ENCODE peak calls at places on chromosomes 2 and 18, in eight cellular contexts. Q is foreskin fibroblast, N is fibroblast of pulmonary artery, D is bronchial epithelial cell, X is adrenal gland, S is suprapubic skin, O is fibroblast of lung, A is retinal pigment epithelial cell. B is an unnamed sample.

GRCh38 chr2:139791330-139791729 is 1011.1 kb upstream of the NXPH2 start:
- DNase-seq in Q (no peak), N (no peak), D (no peak), X (no peak), S (no peak), O (no peak), A (no peak), B (no peak)

GRCh38 chr2:74507926-74508520 is 528 bp upstream of the PCGF1 start:
- DNase-seq in Q (peak), N (peak), D (peak), X (no peak), S (no peak), O (peak), A (no peak), B (no peak)

GRCh38 chr2:39150890-39151497 is 30.1 kb upstream of the SOS1 start:
- DNase-seq in Q (peak), N (no peak), D (no peak), X (no peak), S (no peak), O (no peak), A (no peak), B (no peak)

GRCh38 chr18:43525149-43525548 is 247.9 kb upstream of the SYT4 start:
- DNase-seq in Q (no peak), N (no peak), D (no peak), X (no peak), S (no peak), O (no peak), A (no peak), B (no peak)

GRCh38 chr2:11543337-11544216 is 9.7 kb downstream of the GREB1 start:
- DNase-seq in Q (no peak), N (no peak), D (no peak), X (no peak), S (no peak), O (no peak), A (no peak), B (no peak)

GRCh38 chr2:102187191-102188150 is 648 bp downstream of the IL1RL2 start:
- DNase-seq in Q (peak), N (peak), D (no peak), X (peak), S (no peak), O (peak), A (no peak), B (no peak)

GRCh38 chr18:8478166-8478967 is 130.9 kb upstream of the RAB12 start:
- DNase-seq in Q (peak), N (peak), D (peak), X (peak), S (no peak), O (peak), A (no peak), B (no peak)

GRCh38 chr2:71566271-71566858 is 113.0 kb downstream of the DYSF start:
- DNase-seq in Q (no peak), N (no peak), D (no peak), X (no peak), S (no peak), O (peak), A (no peak), B (no peak)

GRCh38 chr2:30732376-30732775 is 74.9 kb downstream of the CAPN13 start:
- DNase-seq in Q (no peak), N (no peak), D (no peak), X (no peak), S (peak), O (no peak), A (no peak), B (no peak)

GRCh38 chr2:24747299-24747698 is 45.9 kb downstream of the PTRHD1 start:
- DNase-seq in Q (no peak), N (no peak), D (no peak), X (no peak), S (no peak), O (no peak), A (no peak), B (no peak)

GRCh38 chr18:22778996-22779395 is 154.1 kb upstream of the RBBP8 start:
- DNase-seq in Q (no peak), N (peak), D (no peak), X (peak), S (no peak), O (no peak), A (no peak), B (no peak)

GRCh38 chr2:38030590-38031326 is 45.2 kb downstream of the CYP1B1 start:
- DNase-seq in Q (no peak), N (peak), D (no peak), X (peak), S (no peak), O (no peak), A (no peak), B (no peak)

GRCh38 chr2:60104514-60105501 is 448.6 kb downstream of the BCL11A start:
- DNase-seq in Q (no peak), N (no peak), D (peak), X (no peak), S (no peak), O (peak), A (no peak), B (no peak)

GRCh38 chr2:60105868-60106267 is 447.6 kb downstream of the BCL11A start:
- DNase-seq in Q (no peak), N (no peak), D (no peak), X (no peak), S (no peak), O (no peak), A (no peak), B (no peak)

GRCh38 chr2:60106836-60107529 is 446.5 kb downstream of the BCL11A start:
- DNase-seq in Q (no peak), N (no peak), D (no peak), X (no peak), S (no peak), O (no peak), A (no peak), B (no peak)

GRCh38 chr2:60109744-60110143 is 443.7 kb downstream of the BCL11A start:
- DNase-seq in Q (no peak), N (no peak), D (no peak), X (no peak), S (no peak), O (no peak), A (no peak), B (no peak)
- TF ChIP-seq CTCF in Q (no peak), N (no peak), D (no peak), X (no peak), S (no peak), O (no peak), A (no peak), B (no peak)

GRCh38 chr2:43142921-43143438 is 83.4 kb downstream of the ZFP36L2 start:
- DNase-seq in Q (no peak), N (peak), D (no peak), X (no peak), S (no peak), O (no peak), A (no peak), B (no peak)
- TF ChIP-seq CTCF in Q (no peak), N (no peak), D (peak), X (peak), S (no peak), O (no peak), A (no peak), B (no peak)

GRCh38 chr2:199940373-199940772 is 14.9 kb downstream of the TYW5 start:
- DNase-seq in Q (peak), N (peak), D (peak), X (peak), S (no peak), O (peak), A (no peak), B (no peak)
- TF ChIP-seq CTCF in Q (no peak), N (peak), D (peak), X (peak), S (no peak), O (no peak), A (peak), B (peak)

GRCh38 chr2:98433363-98433964 is 11.2 kb upstream of the INPP4A start:
- DNase-seq in Q (no peak), N (no peak), D (no peak), X (no peak), S (no peak), O (no peak), A (no peak), B (no peak)

GRCh38 chr2:98432145-98432544 is 12.5 kb upstream of the INPP4A start:
- DNase-seq in Q (no peak), N (no peak), D (no peak), X (no peak), S (no peak), O (no peak), A (no peak), B (no peak)

GRCh38 chr2:98438190-98439133 is 6.2 kb upstream of the INPP4A start:
- DNase-seq in Q (no peak), N (no peak), D (no peak), X (no peak), S (no peak), O (no peak), A (no peak), B (no peak)

GRCh38 chr2:98434492-98434891 is 10.2 kb upstream of the INPP4A start:
- DNase-seq in Q (no peak), N (no peak), D (no peak), X (no peak), S (no peak), O (no peak), A (no peak), B (no peak)

DNA sequence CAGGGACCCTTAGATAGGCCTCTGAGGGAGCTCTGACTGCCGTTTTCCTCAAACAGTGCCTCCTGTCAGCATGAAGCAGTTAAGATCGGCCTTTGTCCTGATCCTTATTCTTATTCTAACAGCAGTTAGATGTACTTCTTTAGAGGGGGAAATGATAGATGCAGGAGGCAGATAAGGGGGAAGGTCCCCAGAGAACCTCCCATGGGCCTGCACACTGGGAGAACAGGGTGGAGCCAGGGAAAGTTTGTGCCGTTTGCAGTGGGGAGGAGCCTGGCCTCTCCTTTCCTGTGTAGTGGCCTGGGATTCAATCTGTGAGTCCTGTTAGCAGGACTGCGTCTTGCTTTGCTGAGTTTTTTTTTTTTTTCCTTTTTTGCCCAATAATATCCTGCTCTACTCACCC is 7.9 kb upstream of the INPP4A start:
- DNase-seq in Q (no peak), N (no peak), D (no peak), X (no peak), S (no peak), O (no peak), A (no peak), B (no peak)
- TF ChIP-seq CTCF in Q (no peak), N (no peak), D (no peak), X (no peak), S (no peak), O (no peak), A (no peak), B (no peak)

GRCh38 chr18:36862182-36862581 is 33.3 kb downstream of the KIAA1328 start:
- DNase-seq in Q (no peak), N (no peak), D (no peak), X (no peak), S (no peak), O (no peak), A (no peak), B (no peak)
- TF ChIP-seq CTCF in Q (no peak), N (no peak), D (no peak), X (no peak), S (no peak), O (no peak), A (no peak), B (no peak)

GRCh38 chr2:205593891-205594290 is 88.4 kb upstream of the NRP2 start:
- DNase-seq in Q (peak), N (no peak), D (no peak), X (peak), S (no peak), O (peak), A (no peak), B (no peak)

GRCh38 chr2:205590759-205591158 is 91.5 kb upstream of the NRP2 start:
- DNase-seq in Q (peak), N (peak), D (peak), X (peak), S (no peak), O (peak), A (no peak), B (no peak)

GRCh38 chr2:205596581-205596980 is 85.7 kb upstream of the NRP2 start:
- DNase-seq in Q (no peak), N (no peak), D (no peak), X (no peak), S (no peak), O (no peak), A (no peak), B (no peak)
- TF ChIP-seq CTCF in Q (no peak), N (no peak), D (no peak), X (no peak), S (no peak), O (no peak), A (no peak), B (no peak)

DNA sequence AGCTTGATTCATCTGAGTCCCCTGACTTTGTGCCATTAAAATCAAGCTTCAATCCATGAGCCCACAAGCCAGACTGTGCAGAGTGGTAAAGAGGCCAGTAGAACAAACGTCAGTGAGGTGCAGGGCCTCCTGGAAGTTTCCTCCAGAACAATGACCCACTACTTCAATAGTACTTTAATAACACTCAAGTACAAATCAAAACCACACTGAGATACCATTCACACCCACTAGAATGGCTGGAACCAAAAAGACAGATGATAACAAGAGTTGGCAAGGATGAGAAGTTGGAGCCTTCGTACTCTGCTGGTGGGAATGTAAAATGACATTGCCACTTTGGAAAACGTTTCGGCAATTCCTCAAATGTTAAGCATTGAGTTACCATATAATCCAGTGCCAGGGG is 181.1 kb downstream of the TMEM163 start:
- DNase-seq in Q (no peak), N (no peak), D (no peak), X (no peak), S (no peak), O (no peak), A (no peak), B (no peak)
- TF ChIP-seq CTCF in Q (no peak), N (no peak), D (no peak), X (no peak), S (no peak), O (no peak), A (no peak), B (no peak)

GRCh38 chr2:23516546-23517256 is 131.7 kb downstream of the KLHL29 start:
- DNase-seq in Q (no peak), N (no peak), D (no peak), X (no peak), S (no peak), O (no peak), A (no peak), B (no peak)

GRCh38 chr2:23521060-23521459 is 136.1 kb downstream of the KLHL29 start:
- DNase-seq in Q (no peak), N (no peak), D (no peak), X (no peak), S (no peak), O (no peak), A (no peak), B (no peak)

GRCh38 chr2:23519334-23519651 is 134.3 kb downstream of the KLHL29 start:
- DNase-seq in Q (peak), N (no peak), D (no peak), X (peak), S (no peak), O (no peak), A (no peak), B (no peak)

GRCh38 chr2:23520256-23520655 is 135.3 kb downstream of the KLHL29 start:
- DNase-seq in Q (no peak), N (no peak), D (no peak), X (no peak), S (no peak), O (no peak), A (no peak), B (no peak)

GRCh38 chr2:23518481-23519333 is 133.7 kb downstream of the KLHL29 start:
- DNase-seq in Q (no peak), N (no peak), D (no peak), X (no peak), S (no peak), O (no peak), A (no peak), B (no peak)
- TF ChIP-seq CTCF in Q (no peak), N (no peak), D (no peak), X (no peak), S (no peak), O (no peak), A (no peak), B (no peak)

GRCh38 chr2:18454692-18455255 is 105.7 kb downstream of the RDH14 start:
- DNase-seq in Q (peak), N (no peak), D (no peak), X (no peak), S (no peak), O (no peak), A (no peak), B (no peak)

GRCh38 chr2:18456026-18456425 is 104.4 kb downstream of the RDH14 start:
- DNase-seq in Q (no peak), N (no peak), D (no peak), X (no peak), S (no peak), O (peak), A (no peak), B (no peak)

GRCh38 chr2:18455256-18455862 is 105.1 kb downstream of the RDH14 start:
- DNase-seq in Q (peak), N (peak), D (peak), X (no peak), S (no peak), O (peak), A (peak), B (peak)
- TF ChIP-seq CTCF in Q (peak), N (peak), D (peak), X (peak), S (no peak), O (peak), A (peak), B (peak)

DNA sequence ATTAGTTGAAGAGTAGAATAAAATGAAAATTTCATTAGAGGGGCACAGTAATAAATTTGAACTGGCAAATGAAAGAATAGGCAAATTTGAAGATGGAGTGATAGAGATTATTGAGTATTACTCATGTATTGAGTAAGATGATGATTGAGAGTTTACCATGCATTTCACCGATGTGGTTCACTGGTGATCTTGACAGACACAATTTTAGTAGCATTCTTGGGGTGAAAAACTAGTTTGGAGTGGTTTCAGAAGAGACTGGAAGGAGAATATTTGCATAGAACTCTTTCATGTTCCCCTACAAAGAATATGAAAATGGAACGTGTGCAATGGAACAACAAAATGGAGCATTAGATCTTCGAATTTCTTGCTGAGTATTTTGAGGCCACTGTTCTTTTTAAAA is 121.4 kb downstream of the ASXL3 start:
- DNase-seq in Q (no peak), N (no peak), D (no peak), X (no peak), S (no peak), O (no peak), A (no peak), B (no peak)
- TF ChIP-seq CTCF in Q (no peak), N (no peak), D (no peak), X (no peak), S (no peak), O (no peak), A (no peak), B (no peak)